ENCODE peak calls at places on chromosomes 2 and 18, in six cellular contexts. E, C, L, Y, M and N are unnamed samples.

GRCh38 chr2:14565666-14566065 is 66.9 kb upstream of the LRATD1 start:
- DNase-seq in E (no peak), C (no peak), L (no peak), Y (no peak), M (no peak), N (no peak)

GRCh38 chr2:238644095-238645081 is 203.5 kb upstream of the TWIST2 start:
- DNase-seq in E (no peak), C (peak), L (peak), Y (peak), M (no peak), N (no peak)

GRCh38 chr2:28981016-28981441 is at the start of gene TOGARAM2:
- DNase-seq in E (no peak), C (no peak), L (peak), Y (peak), M (peak), N (no peak)

GRCh38 chr2:8412586-8412985 is 269.3 kb upstream of the ID2 start:
- DNase-seq in E (no peak), C (no peak), L (no peak), Y (peak), M (no peak), N (no peak)

GRCh38 chr2:174121612-174122011 is 126.7 kb downstream of the OLA1 start:
- DNase-seq in E (no peak), C (no peak), L (no peak), Y (no peak), M (no peak), N (no peak)

GRCh38 chr2:72892506-72893173 is 5.4 kb downstream of the SPR start:
- DNase-seq in E (no peak), C (peak), L (peak), Y (peak), M (peak), N (peak)

GRCh38 chr2:95346236-95346737 is 49.1 kb downstream of the KCNIP3 start:
- DNase-seq in E (no peak), C (no peak), L (peak), Y (peak), M (peak), N (peak)

GRCh38 chr2:86249176-86249842 is 50.1 kb downstream of the MRPL35 start:
- DNase-seq in E (no peak), C (peak), L (peak), Y (peak), M (no peak), N (no peak)

GRCh38 chr2:20633794-20634259 is 17.1 kb downstream of the HS1BP3 start:
- DNase-seq in E (no peak), C (no peak), L (no peak), Y (no peak), M (peak), N (no peak)

GRCh38 chr2:162301151-162301804 is 17.2 kb downstream of the IFIH1 start:
- DNase-seq in E (no peak), C (peak), L (peak), Y (peak), M (peak), N (peak)

GRCh38 chr2:9030882-9031645 is 27.6 kb upstream of the MBOAT2 start:
- DNase-seq in E (no peak), C (no peak), L (peak), Y (peak), M (no peak), N (no peak)

GRCh38 chr2:159187095-159187494 is 99.4 kb downstream of the WDSUB1 start:
- DNase-seq in E (no peak), C (no peak), L (peak), Y (peak), M (no peak), N (no peak)

GRCh38 chr2:159188449-159188848 is 98.1 kb downstream of the WDSUB1 start:
- DNase-seq in E (no peak), C (no peak), L (no peak), Y (no peak), M (no peak), N (no peak)

GRCh38 chr2:159185401-159186130 is 100.9 kb downstream of the WDSUB1 start:
- DNase-seq in E (peak), C (peak), L (peak), Y (peak), M (no peak), N (peak)

GRCh38 chr2:159183346-159183745 is 103.2 kb downstream of the WDSUB1 start:
- DNase-seq in E (no peak), C (no peak), L (no peak), Y (no peak), M (no peak), N (no peak)

DNA sequence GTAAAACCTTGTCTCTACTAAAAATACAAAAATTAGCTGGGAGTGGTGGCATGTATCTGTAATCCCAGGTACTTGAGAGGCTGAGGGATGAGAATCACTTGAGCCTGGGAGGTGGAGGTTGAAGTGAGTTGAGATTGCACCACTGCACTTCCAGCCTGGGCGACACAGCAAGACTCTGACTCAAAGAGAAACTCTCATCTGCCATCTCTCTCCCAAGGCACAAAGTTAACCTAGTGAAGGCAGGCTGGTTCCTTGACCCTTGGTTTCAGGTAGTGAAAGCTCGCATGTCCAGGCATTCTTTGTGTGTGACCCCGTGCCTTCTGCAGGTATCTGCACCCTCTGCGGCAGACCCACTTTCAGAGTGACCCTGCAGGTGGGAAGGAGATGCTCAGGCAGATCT is 100.0 kb downstream of the WDSUB1 start:
- DNase-seq in E (no peak), C (no peak), L (no peak), Y (no peak), M (no peak), N (no peak)
- TF ChIP-seq CTCF in E (no peak), C (no peak), L (no peak), Y (no peak), M (no peak), N (no peak)

DNA sequence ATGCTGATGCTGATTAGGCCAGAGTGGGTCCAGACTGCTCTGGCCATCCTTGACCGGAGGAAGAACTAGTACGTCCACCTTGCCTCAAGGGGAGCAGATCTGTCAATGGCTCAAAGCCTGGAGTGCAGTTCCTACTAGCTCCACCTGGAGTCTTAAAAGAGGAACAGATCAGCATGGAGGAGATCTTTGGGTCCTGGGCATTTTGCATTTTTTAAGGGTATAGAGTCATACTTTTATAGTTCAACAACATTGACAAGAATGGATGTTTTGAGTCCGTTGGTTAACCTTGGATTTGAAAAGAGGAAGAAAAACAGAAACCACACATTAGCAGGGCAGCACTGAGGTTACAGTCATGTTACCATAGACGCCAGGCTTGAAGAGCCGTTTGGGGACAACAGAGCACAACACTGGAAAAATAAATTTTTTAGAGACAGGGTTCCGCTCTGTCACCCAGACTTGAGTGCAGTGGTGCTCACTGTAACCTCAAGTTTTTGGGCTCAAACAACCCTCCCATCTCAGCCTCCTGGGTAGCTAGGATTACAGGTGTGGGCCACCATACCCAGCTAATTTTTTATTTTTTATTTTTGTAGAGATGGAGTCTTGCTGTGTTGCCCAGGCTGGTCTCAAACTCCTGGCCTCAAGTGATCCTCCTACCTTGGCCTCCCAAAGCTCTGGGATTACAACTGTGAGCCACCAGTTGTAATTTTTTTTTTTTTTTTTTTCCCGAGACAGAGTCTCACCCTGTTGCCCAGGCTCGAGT is 78.5 kb downstream of the PRKCE start:
- DNase-seq in E (peak), C (no peak), L (no peak), Y (no peak), M (no peak), N (peak)
- TF ChIP-seq CTCF in E (peak), C (peak), L (peak), Y (no peak), M (no peak), N (no peak)

DNA sequence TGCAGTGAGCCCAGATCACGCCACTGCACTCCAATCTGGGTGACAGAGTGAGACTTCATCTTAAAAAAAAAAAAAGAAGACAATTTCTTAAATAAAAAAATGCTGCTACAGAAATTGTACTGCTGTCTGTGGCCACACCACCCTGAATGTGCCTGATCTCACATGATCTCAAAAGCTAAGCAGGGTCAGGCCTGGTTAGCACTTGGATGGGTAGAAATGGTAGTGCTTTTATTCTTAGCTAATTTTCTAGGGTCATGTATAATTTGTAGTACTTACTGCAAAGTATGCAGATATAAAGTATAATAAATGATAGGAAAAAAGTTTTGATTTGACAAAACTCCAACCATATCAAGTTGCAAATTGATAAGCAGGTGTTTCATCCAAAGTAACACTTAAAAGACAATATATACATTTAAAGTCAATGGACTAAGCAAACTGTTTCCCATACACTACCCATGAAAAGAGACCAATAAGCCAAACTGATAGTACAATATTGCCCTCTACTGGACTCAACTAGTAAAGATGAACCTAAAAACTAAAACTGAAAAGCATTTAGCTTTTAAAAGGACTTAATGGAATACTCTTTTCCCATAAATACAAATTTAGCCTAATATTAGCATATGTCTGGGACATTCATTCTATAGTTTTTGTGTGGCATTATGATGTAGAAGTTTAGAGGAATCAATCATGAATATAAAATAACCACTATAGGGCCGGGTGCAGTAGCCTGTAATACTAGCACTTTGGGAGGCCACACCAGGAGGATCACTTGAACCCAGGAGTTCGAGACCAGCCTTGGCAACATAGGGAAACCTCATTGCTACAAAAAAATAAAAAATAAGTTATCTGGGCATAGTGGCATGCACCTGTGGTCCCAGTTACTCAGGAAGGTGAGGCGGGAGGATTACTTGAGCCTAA is 18.6 kb upstream of the PEX13 start:
- DNase-seq in E (no peak), C (peak), L (peak), Y (peak), M (no peak), N (peak)
- TF ChIP-seq CTCF in E (peak), C (peak), L (peak), Y (peak), M (peak), N (peak)

DNA sequence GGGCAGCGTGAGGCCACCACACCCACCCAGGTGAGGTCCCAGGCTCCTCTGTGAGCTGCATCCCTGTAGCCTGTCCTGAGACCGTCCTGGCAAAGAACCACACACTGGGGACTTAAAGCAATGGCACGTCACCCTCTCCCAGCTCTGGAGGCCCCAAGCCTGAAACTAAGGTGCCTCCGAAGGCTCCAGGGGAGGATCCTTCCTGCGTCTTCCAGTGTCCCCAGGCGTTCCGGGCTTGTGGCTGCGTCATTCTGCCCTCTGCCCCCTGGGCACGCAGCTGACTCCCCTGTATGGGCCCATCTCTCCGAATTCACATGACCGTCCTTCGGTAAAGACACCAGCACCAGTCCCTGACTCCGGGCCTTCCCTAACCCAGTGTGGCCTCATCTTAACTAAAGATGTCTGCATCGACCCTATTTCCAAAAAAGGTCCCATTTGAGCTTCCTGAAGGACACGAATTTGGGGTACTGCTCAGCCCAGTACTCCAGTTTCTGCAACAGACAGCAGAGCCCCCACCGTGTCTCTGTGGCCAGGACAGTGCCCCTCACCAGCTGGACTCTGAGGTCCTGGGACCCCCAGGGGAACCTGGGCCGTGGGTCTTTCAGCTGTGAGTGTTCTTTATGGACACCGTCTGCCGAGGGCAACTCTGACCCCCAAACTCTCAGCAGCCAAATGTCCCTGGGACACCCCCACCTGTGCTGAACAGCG is 75.2 kb upstream of the CTDP1 start:
- DNase-seq in E (no peak), C (no peak), L (no peak), Y (no peak), M (peak), N (no peak)
- TF ChIP-seq CTCF in E (no peak), C (no peak), L (no peak), Y (no peak), M (no peak), N (no peak)

GRCh38 chr2:42931147-42931817 is 138.9 kb upstream of the HAAO start:
- DNase-seq in E (no peak), C (no peak), L (no peak), Y (no peak), M (no peak), N (no peak)
- TF ChIP-seq CTCF in E (peak), C (peak), L (peak), Y (peak), M (no peak), N (peak)